ENCODE peak calls at places on chromosomes 2 and 18, in eight cellular contexts. One of them, this sample, is unnamed.

GRCh38 chr2:43269706-43270105 is 43.3 kb upstream of the ZFP36L2 start:
- DNase-seq in H1: no peak
- DNase-seq in K562: no peak
- DNase-seq in HepG2: no peak
- DNase-seq in tibial nerve: peak; percentile 71
- DNase-seq in A549: no peak
- DNase-seq in transverse colon: peak; percentile 62
- DNase-seq in esophagus muscularis mucosa: peak; percentile 96
- DNase-seq in this sample: peak; percentile 76

GRCh38 chr2:176085120-176085788 is 1.5 kb upstream of the EVX2 start:
- DNase-seq in H1: no peak
- DNase-seq in K562: no peak
- DNase-seq in HepG2: no peak
- DNase-seq in tibial nerve: no peak
- DNase-seq in A549: no peak
- DNase-seq in transverse colon: no peak
- DNase-seq in esophagus muscularis mucosa: no peak
- DNase-seq in this sample: no peak

GRCh38 chr2:36455788-36456187 is 100.2 kb downstream of the CRIM1 start:
- DNase-seq in H1: no peak
- DNase-seq in K562: no peak
- DNase-seq in HepG2: no peak
- DNase-seq in tibial nerve: no peak
- DNase-seq in A549: no peak
- DNase-seq in transverse colon: no peak
- DNase-seq in esophagus muscularis mucosa: no peak
- DNase-seq in this sample: no peak

GRCh38 chr2:1854747-1855146 is 110.4 kb upstream of the PXDN start:
- DNase-seq in H1: peak; percentile 34
- DNase-seq in K562: peak; percentile 19
- DNase-seq in HepG2: no peak
- DNase-seq in tibial nerve: no peak
- DNase-seq in A549: peak; percentile 55
- DNase-seq in transverse colon: no peak
- DNase-seq in esophagus muscularis mucosa: no peak
- DNase-seq in this sample: no peak

GRCh38 chr2:105857076-105857740 is 112.5 kb downstream of the NCK2 start:
- DNase-seq in H1: no peak
- DNase-seq in K562: no peak
- DNase-seq in HepG2: no peak
- DNase-seq in tibial nerve: no peak
- DNase-seq in A549: no peak
- DNase-seq in transverse colon: no peak
- DNase-seq in esophagus muscularis mucosa: no peak
- DNase-seq in this sample: no peak

GRCh38 chr18:77208969-77209368 is 40.7 kb upstream of the GALR1 start:
- DNase-seq in H1: no peak
- DNase-seq in K562: no peak
- DNase-seq in HepG2: no peak
- DNase-seq in tibial nerve: no peak
- DNase-seq in A549: no peak
- DNase-seq in transverse colon: peak; percentile 57
- DNase-seq in esophagus muscularis mucosa: no peak
- DNase-seq in this sample: no peak

GRCh38 chr2:8152392-8153257 is 529.2 kb upstream of the ID2 start:
- DNase-seq in H1: no peak
- DNase-seq in K562: no peak
- DNase-seq in HepG2: no peak
- DNase-seq in tibial nerve: no peak
- DNase-seq in A549: no peak
- DNase-seq in transverse colon: no peak
- DNase-seq in esophagus muscularis mucosa: peak; percentile 78
- DNase-seq in this sample: no peak

GRCh38 chr2:133139847-133140533 is 428.3 kb downstream of the NCKAP5 start:
- DNase-seq in H1: no peak
- DNase-seq in K562: no peak
- DNase-seq in HepG2: no peak
- DNase-seq in tibial nerve: no peak
- DNase-seq in A549: no peak
- DNase-seq in transverse colon: no peak
- DNase-seq in esophagus muscularis mucosa: no peak
- DNase-seq in this sample: no peak

GRCh38 chr18:9741821-9742541 is 33.9 kb downstream of the RAB31 start:
- DNase-seq in H1: peak; percentile 33
- DNase-seq in K562: no peak
- DNase-seq in HepG2: peak; percentile 29
- DNase-seq in tibial nerve: no peak
- DNase-seq in A549: no peak
- DNase-seq in transverse colon: no peak
- DNase-seq in esophagus muscularis mucosa: peak; percentile 80
- DNase-seq in this sample: no peak

GRCh38 chr2:216653931-216654365 is 20.7 kb downstream of the IGFBP2 start:
- DNase-seq in H1: no peak
- DNase-seq in K562: no peak
- DNase-seq in HepG2: peak; percentile 59
- DNase-seq in tibial nerve: no peak
- DNase-seq in A549: no peak
- DNase-seq in transverse colon: no peak
- DNase-seq in esophagus muscularis mucosa: no peak
- DNase-seq in this sample: no peak

GRCh38 chr2:177467646-177468045 is 75.1 kb downstream of the AGPS start:
- DNase-seq in H1: no peak
- DNase-seq in K562: no peak
- DNase-seq in HepG2: no peak
- DNase-seq in tibial nerve: no peak
- DNase-seq in A549: no peak
- DNase-seq in transverse colon: no peak
- DNase-seq in esophagus muscularis mucosa: no peak
- DNase-seq in this sample: no peak

GRCh38 chr2:207337234-207338219 is 171.8 kb upstream of the KLF7 start:
- DNase-seq in H1: no peak
- DNase-seq in K562: peak; percentile 25
- DNase-seq in HepG2: no peak
- DNase-seq in tibial nerve: no peak
- DNase-seq in A549: peak; percentile 18
- DNase-seq in transverse colon: no peak
- DNase-seq in esophagus muscularis mucosa: no peak
- DNase-seq in this sample: no peak

GRCh38 chr2:29000481-29000880 is 19.4 kb downstream of the TOGARAM2 start:
- DNase-seq in H1: no peak
- DNase-seq in K562: no peak
- DNase-seq in HepG2: no peak
- DNase-seq in tibial nerve: no peak
- DNase-seq in A549: no peak
- DNase-seq in transverse colon: peak; percentile 56
- DNase-seq in esophagus muscularis mucosa: no peak
- DNase-seq in this sample: no peak

GRCh38 chr2:119248311-119248710 is 24.7 kb downstream of the STEAP3 start:
- DNase-seq in H1: no peak
- DNase-seq in K562: no peak
- DNase-seq in HepG2: no peak
- DNase-seq in tibial nerve: no peak
- DNase-seq in A549: no peak
- DNase-seq in transverse colon: no peak
- DNase-seq in esophagus muscularis mucosa: no peak
- DNase-seq in this sample: no peak

GRCh38 chr18:30359521-30359920 is 683.0 kb downstream of the DSC3 start:
- DNase-seq in H1: no peak
- DNase-seq in K562: no peak
- DNase-seq in HepG2: no peak
- DNase-seq in tibial nerve: no peak
- DNase-seq in A549: no peak
- DNase-seq in transverse colon: no peak
- DNase-seq in esophagus muscularis mucosa: no peak
- DNase-seq in this sample: no peak

DNA sequence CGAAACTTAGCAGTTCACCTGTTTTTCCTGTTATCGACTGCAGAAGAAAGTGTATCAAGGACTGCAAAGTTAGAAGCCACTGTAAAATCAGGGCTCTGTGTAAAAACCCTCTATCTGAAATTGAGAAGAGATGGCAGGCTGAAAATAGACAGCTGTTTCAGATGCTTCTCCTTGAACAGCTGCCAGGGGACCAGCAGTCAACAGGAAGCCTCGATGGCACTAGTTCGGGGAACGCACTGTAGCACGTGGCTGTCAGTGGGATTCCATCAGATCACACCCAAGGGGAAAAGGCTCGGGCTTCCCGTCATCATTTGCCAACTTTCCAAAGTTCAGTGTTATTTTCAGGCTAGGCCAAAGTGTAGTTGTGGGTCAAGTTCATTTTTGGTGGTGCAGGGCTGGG is 316.9 kb downstream of the TXNL1 start:
- DNase-seq in H1: no peak
- DNase-seq in K562: no peak
- DNase-seq in HepG2: no peak
- DNase-seq in tibial nerve: no peak
- DNase-seq in A549: no peak
- DNase-seq in transverse colon: no peak
- DNase-seq in esophagus muscularis mucosa: peak; percentile 83
- DNase-seq in this sample: peak; percentile 48
- TF ChIP-seq EP300 in H1: no peak
- TF ChIP-seq EP300 in K562: no peak
- TF ChIP-seq EP300 in HepG2: no peak
- TF ChIP-seq EP300 in tibial nerve: no peak
- TF ChIP-seq EP300 in A549: no peak
- TF ChIP-seq EP300 in transverse colon: no peak
- TF ChIP-seq EP300 in esophagus muscularis mucosa: no peak
- TF ChIP-seq EP300 in this sample: no peak

GRCh38 chr2:232418466-232419244 is 12.0 kb downstream of the ALPG start:
- DNase-seq in H1: no peak
- DNase-seq in K562: peak; percentile 49
- DNase-seq in HepG2: no peak
- DNase-seq in tibial nerve: no peak
- DNase-seq in A549: no peak
- DNase-seq in transverse colon: peak; percentile 26
- DNase-seq in esophagus muscularis mucosa: no peak
- DNase-seq in this sample: no peak

GRCh38 chr2:232421189-232421785 is 14.6 kb downstream of the ALPG start:
- DNase-seq in H1: peak; percentile 56
- DNase-seq in K562: no peak
- DNase-seq in HepG2: no peak
- DNase-seq in tibial nerve: no peak
- DNase-seq in A549: no peak
- DNase-seq in transverse colon: no peak
- DNase-seq in esophagus muscularis mucosa: no peak
- DNase-seq in this sample: no peak

GRCh38 chr2:232419245-232420072 is 12.8 kb downstream of the ALPG start:
- DNase-seq in H1: no peak
- DNase-seq in K562: no peak
- DNase-seq in HepG2: no peak
- DNase-seq in tibial nerve: no peak
- DNase-seq in A549: no peak
- DNase-seq in transverse colon: no peak
- DNase-seq in esophagus muscularis mucosa: no peak
- DNase-seq in this sample: no peak

GRCh38 chr2:232420463-232421188 is 14.0 kb downstream of the ALPG start:
- DNase-seq in H1: no peak
- DNase-seq in K562: no peak
- DNase-seq in HepG2: peak; percentile 16
- DNase-seq in tibial nerve: no peak
- DNase-seq in A549: peak; percentile 25
- DNase-seq in transverse colon: peak; percentile 47
- DNase-seq in esophagus muscularis mucosa: no peak
- DNase-seq in this sample: no peak

GRCh38 chr2:232420073-232420454 is 13.4 kb downstream of the ALPG start:
- DNase-seq in H1: no peak
- DNase-seq in K562: no peak
- DNase-seq in HepG2: no peak
- DNase-seq in tibial nerve: no peak
- DNase-seq in A549: no peak
- DNase-seq in transverse colon: no peak
- DNase-seq in esophagus muscularis mucosa: no peak
- DNase-seq in this sample: no peak
- TF ChIP-seq EP300 in H1: no peak
- TF ChIP-seq EP300 in K562: no peak
- TF ChIP-seq EP300 in HepG2: no peak
- TF ChIP-seq EP300 in tibial nerve: no peak
- TF ChIP-seq EP300 in A549: no peak
- TF ChIP-seq EP300 in transverse colon: no peak
- TF ChIP-seq EP300 in esophagus muscularis mucosa: no peak
- TF ChIP-seq EP300 in this sample: no peak

GRCh38 chr2:21268197-21268870 is 144.6 kb downstream of the TDRD15 start:
- DNase-seq in H1: no peak
- DNase-seq in K562: no peak
- DNase-seq in HepG2: no peak
- DNase-seq in tibial nerve: no peak
- DNase-seq in A549: no peak
- DNase-seq in transverse colon: no peak
- DNase-seq in esophagus muscularis mucosa: no peak
- DNase-seq in this sample: no peak

GRCh38 chr2:21268871-21269224 is 145.1 kb downstream of the TDRD15 start:
- DNase-seq in H1: no peak
- DNase-seq in K562: no peak
- DNase-seq in HepG2: no peak
- DNase-seq in tibial nerve: no peak
- DNase-seq in A549: no peak
- DNase-seq in transverse colon: no peak
- DNase-seq in esophagus muscularis mucosa: no peak
- DNase-seq in this sample: no peak

GRCh38 chr2:21267232-21267835 is 143.6 kb downstream of the TDRD15 start:
- DNase-seq in H1: no peak
- DNase-seq in K562: no peak
- DNase-seq in HepG2: no peak
- DNase-seq in tibial nerve: peak; percentile 32
- DNase-seq in A549: no peak
- DNase-seq in transverse colon: no peak
- DNase-seq in esophagus muscularis mucosa: no peak
- DNase-seq in this sample: no peak

GRCh38 chr2:21263622-21264021 is 139.9 kb downstream of the TDRD15 start:
- DNase-seq in H1: no peak
- DNase-seq in K562: no peak
- DNase-seq in HepG2: peak; percentile 44
- DNase-seq in tibial nerve: no peak
- DNase-seq in A549: no peak
- DNase-seq in transverse colon: no peak
- DNase-seq in esophagus muscularis mucosa: peak; percentile 60
- DNase-seq in this sample: no peak

DNA sequence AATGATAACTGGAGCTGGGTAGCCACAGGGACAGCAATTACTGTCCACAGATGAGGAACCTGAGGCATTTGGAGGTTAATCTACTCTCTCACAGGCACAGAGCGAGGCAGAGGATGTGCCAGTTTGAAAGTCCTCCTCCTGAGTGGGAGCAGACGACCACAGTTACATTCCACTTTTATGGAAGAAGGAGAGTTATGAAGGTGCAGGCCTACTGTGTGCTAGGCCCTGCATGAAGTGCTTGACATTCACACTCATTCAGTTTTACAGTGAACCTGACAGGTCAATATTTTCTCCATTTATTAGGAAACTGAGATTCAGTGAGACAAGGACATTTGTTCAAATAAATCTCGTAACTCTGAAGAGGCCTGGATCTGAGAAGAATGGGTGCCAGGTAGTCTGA is 142.0 kb downstream of the TDRD15 start:
- DNase-seq in H1: no peak
- DNase-seq in K562: no peak
- DNase-seq in HepG2: no peak
- DNase-seq in tibial nerve: no peak
- DNase-seq in A549: no peak
- DNase-seq in transverse colon: no peak
- DNase-seq in esophagus muscularis mucosa: no peak
- DNase-seq in this sample: no peak
- TF ChIP-seq EP300 in H1: no peak
- TF ChIP-seq EP300 in K562: no peak
- TF ChIP-seq EP300 in HepG2: no peak
- TF ChIP-seq EP300 in tibial nerve: no peak
- TF ChIP-seq EP300 in A549: no peak
- TF ChIP-seq EP300 in transverse colon: no peak
- TF ChIP-seq EP300 in esophagus muscularis mucosa: no peak
- TF ChIP-seq EP300 in this sample: no peak

GRCh38 chr2:240127911-240128607 is 8.0 kb downstream of the COPS9 start:
- DNase-seq in H1: no peak
- DNase-seq in K562: no peak
- DNase-seq in HepG2: no peak
- DNase-seq in tibial nerve: no peak
- DNase-seq in A549: no peak
- DNase-seq in transverse colon: no peak
- DNase-seq in esophagus muscularis mucosa: no peak
- DNase-seq in this sample: no peak
- TF ChIP-seq EP300 in H1: no peak
- TF ChIP-seq EP300 in K562: no peak
- TF ChIP-seq EP300 in HepG2: no peak
- TF ChIP-seq EP300 in tibial nerve: no peak
- TF ChIP-seq EP300 in A549: no peak
- TF ChIP-seq EP300 in transverse colon: no peak
- TF ChIP-seq EP300 in esophagus muscularis mucosa: no peak
- TF ChIP-seq EP300 in this sample: no peak